ENCODE peak calls at places on chromosomes 16 and 17, in ten cellular contexts. S is body of pancreas, F is tibial nerve, L is cardiac fibroblast, N is lower lobe of right lung, C is right cardiac atrium, Y is NB4, U is IMR-90, A is heart left ventricle, Z is mammary epithelial cell. E is an unnamed sample.

GRCh38 chr16:28107232-28107631 is 43.7 kb upstream of the GSG1L start:
- DNase-seq in L (no peak), N (no peak), Z (peak; percentile 37), A (no peak), C (no peak), Y (no peak), F (no peak), U (no peak), S (no peak), E (no peak)

GRCh38 chr16:84714028-84714427 is 14.2 kb downstream of the USP10 start:
- DNase-seq in L (no peak), U (no peak), N (no peak), Y (peak; percentile 80), Z (no peak), A (no peak), F (no peak), C (no peak), S (no peak), E (no peak)

GRCh38 chr17:19538095-19539039 is 4.7 kb downstream of the SLC47A1 start:
- DNase-seq in S (peak; percentile 65), L (no peak), N (peak; percentile 78), C (no peak), F (no peak), Y (peak; percentile 76), Z (no peak), A (peak; percentile 38), U (no peak), E (no peak)

GRCh38 chr16:82344157-82344556 is 174.1 kb upstream of the MPHOSPH6 start:
- DNase-seq in S (peak; percentile 18), N (no peak), Z (no peak), Y (peak; percentile 22), A (no peak), F (no peak), L (no peak), U (no peak), C (no peak), E (no peak)

GRCh38 chr17:34275881-34276280 is 5.9 kb downstream of the CCL7 start:
- DNase-seq in Z (no peak), C (no peak), A (no peak), S (no peak), F (no peak), U (peak; percentile 97), Y (no peak), L (peak; percentile 95), N (no peak), E (no peak)

GRCh38 chr17:58344791-58345157 is 7.2 kb downstream of the SUPT4H1 start:
- DNase-seq in S (no peak), U (no peak), C (no peak), L (no peak), A (no peak), Y (peak; percentile 67), Z (no peak), F (no peak), N (no peak), E (no peak)

GRCh38 chr17:16455997-16456769 is 35.8 kb downstream of the LRRC75A start:
- DNase-seq in C (no peak), F (no peak), L (no peak), U (no peak), A (no peak), Y (no peak), S (no peak), N (no peak), Z (no peak), E (no peak)

GRCh38 chr17:17102176-17102575 is 59.9 kb downstream of the MPRIP start:
- DNase-seq in U (no peak), Z (no peak), Y (no peak), S (no peak), A (no peak), C (no peak), L (no peak), N (no peak), F (no peak), E (no peak)

GRCh38 chr17:77419547-77420475 is 279.0 kb downstream of the SEC14L1 start:
- DNase-seq in S (no peak), Z (no peak), A (no peak), U (peak; percentile 80), F (no peak), L (peak; percentile 35), C (no peak), Y (peak; percentile 55), N (no peak), E (no peak)

GRCh38 chr16:29011112-29011511 is 26.3 kb downstream of the LAT start:
- DNase-seq in Y (peak; percentile 53), U (no peak), A (no peak), N (no peak), L (no peak), Z (no peak), C (no peak), F (no peak), S (no peak), E (no peak)

GRCh38 chr17:75242461-75243042 is 18.9 kb downstream of the GGA3 start:
- DNase-seq in Z (no peak), L (no peak), Y (no peak), A (no peak), F (no peak), C (no peak), U (no peak), N (no peak), S (no peak), E (no peak)

GRCh38 chr16:78211200-78211599 is 111.7 kb downstream of the WWOX start:
- DNase-seq in U (no peak), Z (no peak), F (no peak), S (no peak), Y (no peak), N (no peak), C (no peak), A (no peak), L (no peak), E (no peak)
- H3K4me3 ChIP-seq in U (no peak overlapping the region), Z (no peak overlapping the region), F (no peak overlapping the region), S (no peak overlapping the region), Y (no peak overlapping the region), N (no peak overlapping the region), C (no peak overlapping the region), A (no peak overlapping the region), L (no peak overlapping the region), E (no peak overlapping the region)

GRCh38 chr16:67228034-67228785 is 1.3 kb downstream of the TMEM208 start:
- DNase-seq in Z (no peak), N (no peak), Y (no peak), A (no peak), S (no peak), L (no peak), U (no peak), C (peak; percentile 40), F (no peak), E (no peak)

GRCh38 chr16:67227567-67227921 is 614 bp downstream of the TMEM208 start:
- DNase-seq in Z (no peak), A (no peak), Y (no peak), C (no peak), S (no peak), N (no peak), F (no peak), L (no peak), U (no peak), E (no peak)

GRCh38 chr16:67226804-67227566 is at the start of gene TMEM208:
- DNase-seq in Y (peak; percentile 100), L (peak; percentile 98), C (peak; percentile 99), Z (peak; percentile 98), A (peak; percentile 98), U (peak; percentile 98), F (peak; percentile 98), N (peak; percentile 97), S (peak; percentile 98), E (peak; percentile 87)

GRCh38 chr16:67223992-67224391 is 2.9 kb upstream of the TMEM208 start:
- DNase-seq in Y (no peak), N (no peak), U (no peak), A (no peak), L (no peak), F (no peak), S (no peak), C (no peak), Z (no peak), E (no peak)

DNA sequence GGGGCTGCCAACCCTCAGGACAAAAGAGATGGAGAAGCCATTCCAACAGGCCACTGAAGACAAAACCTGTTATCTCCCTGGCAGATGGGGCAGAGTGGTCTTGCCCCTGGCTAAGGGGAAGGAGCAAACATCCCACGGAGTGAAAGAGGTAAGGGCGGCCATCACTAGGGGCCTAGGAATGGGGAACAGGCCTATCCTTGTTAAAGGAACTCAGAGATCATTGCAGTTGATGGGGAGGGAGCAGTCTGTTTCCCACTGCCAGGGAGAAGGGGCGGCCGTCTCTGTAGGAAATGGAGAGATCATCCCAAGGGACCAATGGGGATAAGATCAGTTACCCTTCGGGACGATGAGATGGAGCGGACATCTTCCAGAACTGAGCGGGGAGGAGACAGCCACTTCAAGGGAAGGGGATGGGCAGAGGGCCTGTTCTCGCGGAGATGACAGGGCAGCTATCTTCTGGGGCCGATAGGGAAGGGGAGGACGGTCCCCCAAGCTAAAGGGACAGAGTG is 581 bp upstream of the TMEM208 start:
- DNase-seq in F (no peak), S (no peak), C (no peak), A (no peak), U (no peak), Z (no peak), Y (no peak), L (no peak), N (no peak), E (no peak)
- H3K4me3 ChIP-seq in F (peak overlapping the region; percentile 84), S (peak overlapping the region; percentile 3), C (peak overlapping the region; percentile 92), A (peak overlapping the region; percentile 93), U (peak overlapping the region; percentile 80), Z (peak overlapping the region; percentile 98), Y (peak overlapping the region; percentile 73), L (peak overlapping the region; percentile 99), N (peak overlapping the region; percentile 89), E (peak overlapping the region; percentile 98)

GRCh38 chr16:4958510-4959111 is 481 bp downstream of the SEC14L5 start:
- DNase-seq in C (no peak), F (no peak), S (no peak), L (no peak), U (no peak), N (no peak), A (no peak), Z (no peak), Y (no peak), E (no peak)
- H3K4me3 ChIP-seq in C (peak overlapping the region; percentile 18), F (peak overlapping the region; percentile 33), S (no peak overlapping the region), L (peak overlapping the region; percentile 45), U (peak overlapping the region; percentile 19), N (peak overlapping the region; percentile 57), A (peak overlapping the region; percentile 55), Z (peak overlapping the region; percentile 41), Y (no peak overlapping the region), E (peak overlapping the region; percentile 24)

DNA sequence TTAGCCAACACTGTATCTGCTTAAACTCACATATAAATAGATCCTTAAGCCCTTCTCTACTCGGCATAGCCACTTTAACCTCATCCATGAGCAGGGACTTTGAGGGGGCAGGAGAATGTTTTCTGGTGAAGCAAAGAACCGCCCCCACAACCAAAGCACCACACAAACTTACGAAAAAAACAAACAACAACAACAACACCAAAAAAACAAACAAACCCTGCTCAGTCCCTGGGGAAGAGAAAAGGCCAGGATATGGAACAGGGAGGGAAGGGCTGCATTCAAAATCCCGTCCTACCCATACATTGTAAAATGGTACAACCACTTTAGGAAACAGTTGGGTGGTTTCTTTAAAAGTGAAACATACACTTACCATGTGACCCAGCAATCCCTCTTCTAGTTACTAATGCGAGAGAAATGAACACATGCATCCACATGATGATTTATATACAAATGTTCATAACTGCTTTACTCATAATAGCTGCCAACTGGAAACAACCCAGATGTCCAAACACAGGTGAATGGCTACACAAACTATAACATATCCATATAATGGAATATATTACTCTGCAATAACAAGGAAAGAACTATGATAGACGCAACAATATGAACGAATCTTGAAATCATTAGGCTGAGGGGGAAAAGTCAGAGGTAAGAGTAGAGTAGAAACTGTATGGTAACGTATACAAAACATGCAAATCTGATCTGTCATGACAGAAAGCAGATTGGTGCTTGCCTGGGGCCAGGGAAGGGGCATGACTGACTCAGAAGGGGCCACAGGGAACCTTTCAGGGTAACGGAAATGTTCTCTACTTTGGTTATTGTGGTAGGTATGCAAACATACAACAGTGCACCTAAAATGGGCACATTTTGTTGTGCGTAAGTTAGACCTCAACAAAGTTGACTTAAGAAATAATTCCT is 37.7 kb upstream of the TOB1 start:
- DNase-seq in C (no peak), S (no peak), Z (peak; percentile 84), L (no peak), F (no peak), A (no peak), N (no peak), U (peak; percentile 84), Y (no peak), E (peak; percentile 82)
- H3K4me3 ChIP-seq in C (no peak overlapping the region), S (no peak overlapping the region), Z (no peak overlapping the region), L (no peak overlapping the region), F (no peak overlapping the region), A (no peak overlapping the region), N (no peak overlapping the region), U (no peak overlapping the region), Y (no peak overlapping the region), E (no peak overlapping the region)